ENCODE peak calls at places on chromosomes 5 and 9, in four cellular contexts. One of them, this sample, is unnamed. For H3K4me1, the result is how much of the 10 kb centered on the place peaks cover.

GRCh38 chr5:137730331-137730730 is 5.6 kb downstream of the KLHL3 start:
- DNase-seq in heart left ventricle: no peak
- DNase-seq in Peyer's patch: no peak
- DNase-seq in HCT116: no peak
- DNase-seq in this sample: no peak

GRCh38 chr5:121853853-121854252 is 2.2 kb downstream of the FTMT start:
- DNase-seq in heart left ventricle: no peak
- DNase-seq in Peyer's patch: no peak
- DNase-seq in HCT116: no peak
- DNase-seq in this sample: no peak

GRCh38 chr5:126499742-126500396 is 76.7 kb downstream of the GRAMD2B start:
- DNase-seq in heart left ventricle: no peak
- DNase-seq in Peyer's patch: no peak
- DNase-seq in HCT116: peak
- DNase-seq in this sample: no peak

GRCh38 chr5:135964670-135965320 is 10.0 kb upstream of the LECT2 start:
- DNase-seq in heart left ventricle: no peak
- DNase-seq in Peyer's patch: no peak
- DNase-seq in HCT116: no peak
- DNase-seq in this sample: no peak

GRCh38 chr5:149271717-149272558 is at the start of gene AFAP1L1:
- DNase-seq in heart left ventricle: peak
- DNase-seq in Peyer's patch: no peak
- DNase-seq in HCT116: peak
- DNase-seq in this sample: peak

GRCh38 chr5:140258873-140259272 is 44.0 kb downstream of the PFDN1 start:
- DNase-seq in heart left ventricle: no peak
- DNase-seq in Peyer's patch: no peak
- DNase-seq in HCT116: no peak
- DNase-seq in this sample: no peak

GRCh38 chr5:369151-369939 is 47.8 kb downstream of the AHRR start:
- DNase-seq in heart left ventricle: no peak
- DNase-seq in Peyer's patch: peak
- DNase-seq in HCT116: no peak
- DNase-seq in this sample: no peak

GRCh38 chr9:27276182-27277030 is 20.5 kb downstream of the EQTN start:
- DNase-seq in heart left ventricle: no peak
- DNase-seq in Peyer's patch: no peak
- DNase-seq in HCT116: peak
- DNase-seq in this sample: no peak

GRCh38 chr9:14245901-14246525 is 67.9 kb downstream of the NFIB start:
- DNase-seq in heart left ventricle: no peak
- DNase-seq in Peyer's patch: no peak
- DNase-seq in HCT116: no peak
- DNase-seq in this sample: no peak

GRCh38 chr5:82147860-82148573 is 130.1 kb downstream of the RPS23 start:
- DNase-seq in heart left ventricle: no peak
- DNase-seq in Peyer's patch: no peak
- DNase-seq in HCT116: no peak
- DNase-seq in this sample: no peak

GRCh38 chr5:121285861-121286527 is 565.7 kb upstream of the FTMT start:
- DNase-seq in heart left ventricle: no peak
- DNase-seq in Peyer's patch: no peak
- DNase-seq in HCT116: no peak
- DNase-seq in this sample: no peak

GRCh38 chr5:10439692-10440091 is 2.0 kb upstream of the ROPN1L start:
- DNase-seq in heart left ventricle: no peak
- DNase-seq in Peyer's patch: no peak
- DNase-seq in HCT116: no peak
- DNase-seq in this sample: no peak

GRCh38 chr9:136095495-136096058 is 488 bp upstream of the NACC2 start:
- DNase-seq in heart left ventricle: peak
- DNase-seq in Peyer's patch: no peak
- DNase-seq in HCT116: no peak
- DNase-seq in this sample: peak

GRCh38 chr9:136093995-136094881 is 851 bp downstream of the NACC2 start:
- DNase-seq in heart left ventricle: peak
- DNase-seq in Peyer's patch: peak
- DNase-seq in HCT116: peak
- DNase-seq in this sample: peak

GRCh38 chr9:136096505-136097001 is 1.5 kb upstream of the NACC2 start:
- DNase-seq in heart left ventricle: no peak
- DNase-seq in Peyer's patch: no peak
- DNase-seq in HCT116: no peak
- DNase-seq in this sample: no peak

GRCh38 chr9:136093331-136093986 is 1.6 kb downstream of the NACC2 start:
- DNase-seq in heart left ventricle: peak
- DNase-seq in Peyer's patch: no peak
- DNase-seq in HCT116: no peak
- DNase-seq in this sample: no peak

GRCh38 chr9:136095028-136095494 is at the start of gene NACC2:
- DNase-seq in heart left ventricle: peak
- DNase-seq in Peyer's patch: no peak
- DNase-seq in HCT116: no peak
- DNase-seq in this sample: peak
- TF ChIP-seq POLR2A in heart left ventricle: no peak
- TF ChIP-seq POLR2A in Peyer's patch: peak
- TF ChIP-seq POLR2A in HCT116: peak
- TF ChIP-seq POLR2A in this sample: peak

GRCh38 chr5:158670199-158670598 is 429.5 kb downstream of the EBF1 start:
- DNase-seq in heart left ventricle: no peak
- DNase-seq in Peyer's patch: no peak
- DNase-seq in HCT116: no peak
- DNase-seq in this sample: no peak
- H3K4me1 ChIP-seq in heart left ventricle: under half
- H3K4me1 ChIP-seq in Peyer's patch: under half
- H3K4me1 ChIP-seq in HCT116: under half
- H3K4me1 ChIP-seq in this sample: under half

DNA sequence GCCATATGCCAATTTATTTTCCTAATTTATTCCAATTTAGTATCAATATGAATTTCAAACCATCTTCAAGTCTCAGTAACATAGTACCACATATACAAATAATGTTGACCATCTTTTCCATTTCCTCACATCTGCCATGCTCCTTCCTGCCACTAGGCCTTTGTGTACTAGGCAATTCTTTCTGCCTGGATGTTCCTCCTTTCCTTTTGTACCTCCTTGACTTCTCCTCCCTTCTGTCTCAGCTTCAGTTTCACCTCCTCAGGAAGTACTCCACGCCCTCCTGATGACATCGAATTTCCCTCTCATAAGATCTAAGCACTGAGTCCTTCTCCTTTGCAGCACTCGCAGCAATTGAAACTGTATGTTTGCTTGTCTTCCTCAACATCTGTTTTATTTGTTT is 53.9 kb downstream of the MEF2C start:
- DNase-seq in heart left ventricle: peak
- DNase-seq in Peyer's patch: peak
- DNase-seq in HCT116: no peak
- DNase-seq in this sample: no peak
- TF ChIP-seq POLR2A in heart left ventricle: no peak
- TF ChIP-seq POLR2A in Peyer's patch: no peak
- TF ChIP-seq POLR2A in HCT116: no peak
- TF ChIP-seq POLR2A in this sample: no peak

GRCh38 chr9:97535771-97536170 is 34.3 kb downstream of the TMOD1 start:
- DNase-seq in heart left ventricle: no peak
- DNase-seq in Peyer's patch: no peak
- DNase-seq in HCT116: no peak
- DNase-seq in this sample: no peak

GRCh38 chr9:97536480-97536879 is 35.0 kb downstream of the TMOD1 start:
- DNase-seq in heart left ventricle: no peak
- DNase-seq in Peyer's patch: no peak
- DNase-seq in HCT116: no peak
- DNase-seq in this sample: no peak

GRCh38 chr9:97531750-97532383 is 30.4 kb downstream of the TMOD1 start:
- DNase-seq in heart left ventricle: peak
- DNase-seq in Peyer's patch: no peak
- DNase-seq in HCT116: no peak
- DNase-seq in this sample: no peak

GRCh38 chr9:97534185-97534584 is 32.7 kb downstream of the TMOD1 start:
- DNase-seq in heart left ventricle: no peak
- DNase-seq in Peyer's patch: no peak
- DNase-seq in HCT116: no peak
- DNase-seq in this sample: no peak

DNA sequence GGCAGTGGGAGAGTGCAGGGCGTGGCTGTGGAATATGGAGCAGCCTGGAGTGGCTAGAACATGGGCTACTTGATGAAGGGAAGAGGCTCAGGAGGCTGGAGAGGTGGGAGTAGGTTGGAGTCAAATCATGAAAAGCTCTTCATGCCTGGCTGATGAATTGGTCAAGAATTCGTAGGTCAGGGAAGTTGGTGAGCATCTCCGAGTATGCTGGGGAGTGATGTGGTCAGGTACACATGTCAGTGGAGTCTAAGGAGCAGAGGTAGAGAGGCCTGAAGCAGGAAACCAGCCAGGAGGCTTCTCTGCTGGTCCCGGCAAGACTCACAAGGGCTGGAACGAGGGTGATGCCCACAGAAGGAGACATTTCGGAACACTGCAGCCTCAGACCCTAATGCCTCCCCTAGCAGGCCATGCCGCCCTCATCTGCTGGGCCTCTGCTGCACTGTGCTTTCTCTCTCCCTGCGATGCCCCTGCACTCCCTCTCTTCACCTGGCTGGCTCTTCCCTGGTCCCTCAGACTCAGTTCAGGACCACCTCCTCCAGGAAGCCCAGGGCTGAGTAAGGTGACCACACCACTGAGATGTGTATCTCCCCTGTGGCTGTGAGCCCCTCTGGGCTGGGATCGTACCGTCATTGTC is 33.6 kb downstream of the TMOD1 start:
- DNase-seq in heart left ventricle: no peak
- DNase-seq in Peyer's patch: no peak
- DNase-seq in HCT116: no peak
- DNase-seq in this sample: no peak
- H3K4me1 ChIP-seq in heart left ventricle: under half
- H3K4me1 ChIP-seq in Peyer's patch: under half
- H3K4me1 ChIP-seq in HCT116: under half
- H3K4me1 ChIP-seq in this sample: under half

DNA sequence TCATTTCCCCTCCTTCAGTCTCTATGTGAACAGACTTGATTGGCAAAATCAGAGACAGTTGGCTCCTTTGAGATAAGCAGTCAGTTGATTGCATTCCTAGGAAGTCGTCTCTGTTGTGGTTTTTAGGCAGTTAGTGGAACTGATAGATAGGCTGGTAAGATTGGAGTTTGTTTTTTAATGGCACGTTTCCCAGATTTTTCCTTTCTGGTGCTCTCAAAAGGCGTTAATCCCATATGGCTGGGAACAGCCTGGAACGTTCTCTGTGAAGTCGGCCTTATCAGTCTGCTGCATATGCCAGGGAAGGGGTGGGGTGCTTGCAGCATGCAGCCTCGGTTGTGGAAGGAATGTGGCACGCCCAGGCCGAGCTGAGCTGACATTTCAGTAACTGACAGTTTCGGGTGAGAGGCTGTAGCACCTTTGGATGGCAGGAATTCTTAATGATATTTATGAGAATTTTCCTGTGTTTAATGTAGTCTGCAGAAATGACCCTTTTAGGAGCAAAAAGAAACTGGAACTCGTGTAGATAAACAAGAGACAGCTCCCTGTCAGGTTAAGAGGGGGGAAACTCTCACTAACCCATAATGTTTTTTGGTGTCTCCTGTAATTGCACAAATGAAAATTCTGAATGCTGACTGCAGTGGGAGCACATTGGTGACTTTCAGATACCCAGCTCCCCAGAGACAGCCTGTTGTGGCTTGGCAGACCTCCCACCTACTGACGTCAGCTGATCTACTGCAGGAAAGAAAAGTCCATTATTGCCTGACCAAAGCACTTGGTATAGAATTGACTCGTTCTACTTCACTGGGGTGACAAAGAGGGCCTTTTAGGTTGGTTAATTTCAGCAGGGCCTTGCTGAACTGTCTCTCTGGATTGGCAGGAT is 6.3 kb downstream of the SPTAN1 start:
- DNase-seq in heart left ventricle: peak
- DNase-seq in Peyer's patch: peak
- DNase-seq in HCT116: peak
- DNase-seq in this sample: peak
- TF ChIP-seq POLR2A in heart left ventricle: no peak
- TF ChIP-seq POLR2A in Peyer's patch: no peak
- TF ChIP-seq POLR2A in HCT116: no peak
- TF ChIP-seq POLR2A in this sample: no peak

GRCh38 chr5:111806150-111806549 is 49.2 kb upstream of the NREP start:
- DNase-seq in heart left ventricle: no peak
- DNase-seq in Peyer's patch: no peak
- DNase-seq in HCT116: no peak
- DNase-seq in this sample: no peak
- H3K4me1 ChIP-seq in heart left ventricle: under half
- H3K4me1 ChIP-seq in Peyer's patch: under half
- H3K4me1 ChIP-seq in HCT116: under half
- H3K4me1 ChIP-seq in this sample: under half

GRCh38 chr5:56123531-56124243 is 109.4 kb downstream of the ANKRD55 start:
- DNase-seq in heart left ventricle: peak
- DNase-seq in Peyer's patch: no peak
- DNase-seq in HCT116: peak
- DNase-seq in this sample: peak
- TF ChIP-seq POLR2A in heart left ventricle: no peak
- TF ChIP-seq POLR2A in Peyer's patch: no peak
- TF ChIP-seq POLR2A in HCT116: no peak
- TF ChIP-seq POLR2A in this sample: no peak

DNA sequence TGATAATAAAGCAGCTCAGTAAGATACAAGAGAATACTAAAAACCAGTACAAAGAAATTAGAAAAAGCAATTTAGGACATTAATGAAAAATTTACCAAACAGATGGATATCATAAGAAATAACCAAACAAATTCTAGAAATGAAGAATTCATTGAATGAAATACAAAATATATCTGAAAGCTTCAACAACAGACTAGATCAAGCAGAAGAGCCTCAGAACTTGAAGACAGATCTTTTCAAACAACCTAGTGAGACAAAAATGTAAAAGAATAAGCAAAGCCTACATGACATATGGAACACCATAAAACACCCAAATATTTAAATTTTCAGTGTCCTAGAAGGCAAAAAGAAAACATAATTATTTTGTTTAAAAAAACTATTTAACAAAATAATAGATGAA is 66.9 kb downstream of the SKIC3 start:
- DNase-seq in heart left ventricle: no peak
- DNase-seq in Peyer's patch: no peak
- DNase-seq in HCT116: no peak
- DNase-seq in this sample: no peak
- H3K4me1 ChIP-seq in heart left ventricle: under half
- H3K4me1 ChIP-seq in Peyer's patch: under half
- H3K4me1 ChIP-seq in HCT116: under half
- H3K4me1 ChIP-seq in this sample: under half

DNA sequence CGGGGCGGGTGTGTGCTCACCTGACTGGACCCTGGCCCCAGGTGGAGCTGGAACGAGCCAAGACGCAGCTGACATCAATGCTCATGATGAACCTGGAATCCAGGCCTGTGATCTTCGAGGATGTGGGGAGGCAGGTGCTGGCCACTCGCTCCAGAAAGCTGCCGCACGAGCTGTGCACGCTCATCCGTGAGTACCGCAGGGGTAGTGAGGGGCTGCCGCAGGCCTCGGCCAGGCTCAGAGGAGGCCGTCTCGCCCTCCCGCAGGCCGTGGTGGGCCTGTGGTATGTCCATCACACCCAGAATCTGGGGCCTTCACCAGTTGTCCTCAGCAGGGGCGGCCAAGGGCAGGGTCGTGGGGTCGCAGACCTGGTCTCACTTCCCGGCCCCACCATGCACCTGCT is 11.3 kb downstream of the PMPCA start:
- DNase-seq in heart left ventricle: no peak
- DNase-seq in Peyer's patch: no peak
- DNase-seq in HCT116: no peak
- DNase-seq in this sample: no peak
- TF ChIP-seq POLR2A in heart left ventricle: no peak
- TF ChIP-seq POLR2A in Peyer's patch: no peak
- TF ChIP-seq POLR2A in HCT116: no peak
- TF ChIP-seq POLR2A in this sample: no peak

This sample was measured in right lobe of liver.